ENCODE peak calls at places on chromosomes 13 and 19, in ten cellular contexts. A is brain microvascular endothelial cell; Q is omental fat pad; E is CD4-positive, alpha-beta T cell; W is neural progenitor cell; F is colonic mucosa; B is uterus; V is SK-N-SH; C is cardiac muscle cell; J is tibial nerve. L is an unnamed sample.

GRCh38 chr19:8552810-8553209 is 24.4 kb downstream of the MYO1F start:
- DNase-seq in B (no peak), W (peak; percentile 57), J (no peak), F (no peak), E (no peak), V (peak; percentile 79), C (no peak), A (peak; percentile 27), Q (no peak), L (no peak)

GRCh38 chr13:79295906-79296564 is 110.0 kb downstream of the RBM26 start:
- DNase-seq in W (no peak), B (no peak), C (no peak), V (no peak), F (no peak), Q (no peak), J (no peak), A (peak; percentile 3), E (no peak), L (no peak)

GRCh38 chr13:42808572-42808971 is 27.2 kb downstream of the FAM216B start:
- DNase-seq in W (no peak), E (no peak), A (no peak), C (no peak), Q (no peak), J (no peak), F (no peak), B (no peak), V (no peak), L (no peak)

GRCh38 chr13:109315481-109315880 is 470.9 kb downstream of the IRS2 start:
- DNase-seq in A (no peak), V (no peak), F (no peak), B (no peak), Q (no peak), C (no peak), J (no peak), W (no peak), E (no peak), L (no peak)

GRCh38 chr13:80133631-80134083 is 207.3 kb downstream of the SPRY2 start:
- DNase-seq in E (no peak), Q (no peak), W (no peak), J (no peak), F (peak; percentile 44), V (no peak), C (no peak), B (no peak), A (no peak), L (no peak)

GRCh38 chr13:92103673-92104296 is 705.4 kb downstream of the GPC5 start:
- DNase-seq in A (peak; percentile 40), V (no peak), Q (no peak), E (no peak), C (peak; percentile 8), J (no peak), B (no peak), W (no peak), F (no peak), L (no peak)

GRCh38 chr13:22110368-22110767 is 439.5 kb downstream of the FGF9 start:
- DNase-seq in J (no peak), B (no peak), Q (no peak), W (no peak), A (no peak), V (no peak), F (no peak), E (no peak), C (no peak), L (no peak)

GRCh38 chr19:41927810-41928192 is 448 bp downstream of the ERFL start:
- DNase-seq in W (peak; percentile 64), Q (no peak), C (no peak), A (no peak), E (no peak), F (no peak), V (peak; percentile 79), B (no peak), J (no peak), L (no peak)

GRCh38 chr13:29260684-29261083 is 334.8 kb downstream of the SLC7A1 start:
- DNase-seq in Q (no peak), B (no peak), E (no peak), J (no peak), W (no peak), A (no peak), V (no peak), C (peak; percentile 21), F (no peak), L (no peak)

GRCh38 chr19:12365094-12365371 is 450 bp downstream of the ZNF442 start:
- DNase-seq in A (peak; percentile 12), C (no peak), F (no peak), E (no peak), V (peak; percentile 76), B (peak; percentile 16), Q (no peak), W (no peak), J (no peak), L (no peak)
- TF ChIP-seq CTCF in A (no peak), C (no peak), F (no peak), E (no peak), V (no peak), B (no peak), Q (no peak), W (no peak), J (no peak), L (no peak)

GRCh38 chr19:15223649-15224371 is 8.4 kb downstream of the EPHX3 start:
- DNase-seq in Q (no peak), W (peak; percentile 56), V (no peak), J (no peak), B (no peak), E (no peak), F (no peak), C (no peak), A (no peak), L (no peak)
- TF ChIP-seq CTCF in Q (no peak), W (no peak), V (no peak), J (no peak), B (no peak), E (no peak), F (no peak), C (no peak), A (no peak), L (no peak)

GRCh38 chr19:45528149-45528743 is 21.0 kb downstream of the VASP start:
- DNase-seq in Q (no peak), F (no peak), V (no peak), J (no peak), E (no peak), C (no peak), A (no peak), B (no peak), W (peak; percentile 73), L (no peak)

GRCh38 chr19:45524575-45525129 is 17.4 kb downstream of the VASP start:
- DNase-seq in W (no peak), Q (no peak), C (no peak), V (no peak), A (no peak), J (no peak), B (no peak), F (no peak), E (no peak), L (no peak)

GRCh38 chr19:45527731-45528130 is 20.5 kb downstream of the VASP start:
- DNase-seq in B (no peak), W (peak; percentile 39), C (no peak), A (no peak), Q (no peak), J (no peak), V (no peak), F (no peak), E (no peak), L (no peak)

GRCh38 chr19:45526971-45527370 is 19.7 kb downstream of the VASP start:
- DNase-seq in C (no peak), W (no peak), A (no peak), B (no peak), J (no peak), V (no peak), Q (no peak), F (no peak), E (no peak), L (no peak)

GRCh38 chr19:45526143-45526542 is 18.9 kb downstream of the VASP start:
- DNase-seq in Q (no peak), V (peak; percentile 91), F (peak; percentile 73), E (no peak), C (peak; percentile 86), B (peak; percentile 65), A (peak; percentile 53), W (peak; percentile 89), J (no peak), L (peak; percentile 73)
- TF ChIP-seq CTCF in Q (no peak), V (no peak), F (no peak), E (no peak), C (no peak), B (no peak), A (no peak), W (no peak), J (no peak), L (no peak)

DNA sequence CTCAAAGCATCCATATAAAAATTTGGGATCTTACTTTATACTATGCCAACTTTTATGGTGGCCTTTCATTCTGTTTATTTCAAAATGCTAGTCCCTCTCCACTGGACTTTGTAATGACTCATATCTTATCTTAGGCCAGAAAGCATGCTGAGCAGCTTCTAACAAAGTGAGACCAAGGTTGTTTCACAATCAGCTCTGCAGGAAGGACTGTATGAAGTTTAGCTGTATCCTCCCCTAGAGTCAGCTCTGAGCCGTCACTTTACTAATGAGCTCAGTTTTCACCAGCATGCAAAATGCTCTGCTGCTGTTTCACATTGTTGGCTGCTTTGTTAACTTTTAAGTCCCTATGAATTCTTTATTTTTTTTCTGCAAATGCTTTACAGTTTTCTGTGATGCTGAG is 1608.8 kb downstream of the OLFM4 start:
- DNase-seq in Q (no peak), B (no peak), E (no peak), F (no peak), C (peak; percentile 82), J (no peak), V (no peak), A (peak; percentile 4), W (peak; percentile 56), L (no peak)
- TF ChIP-seq CTCF in Q (no peak), B (no peak), E (no peak), F (no peak), C (no peak), J (no peak), V (no peak), A (no peak), W (no peak), L (no peak)

GRCh38 chr19:480016-480855 is 16.1 kb upstream of the MADCAM1 start:
- DNase-seq in Q (no peak), W (peak; percentile 84), J (peak; percentile 62), B (peak; percentile 50), C (peak; percentile 84), V (peak; percentile 84), E (no peak), A (peak; percentile 58), F (peak; percentile 78), L (peak; percentile 76)
- TF ChIP-seq CTCF in Q (no peak), W (peak; percentile 63), J (peak; percentile 34), B (peak; percentile 24), C (peak; percentile 60), V (peak; percentile 41), E (no peak), A (peak; percentile 73), F (peak; percentile 49), L (peak; percentile 27)

GRCh38 chr19:6417713-6418561 is 6.7 kb downstream of the KHSRP start:
- DNase-seq in W (peak; percentile 66), Q (no peak), A (no peak), V (peak; percentile 84), F (no peak), J (no peak), B (peak; percentile 63), C (no peak), E (no peak), L (no peak)
- TF ChIP-seq CTCF in W (peak; percentile 56), Q (no peak), A (peak; percentile 69), V (peak; percentile 57), F (no peak), J (peak; percentile 42), B (peak; percentile 42), C (peak; percentile 49), E (no peak), L (no peak)

L was measured in glutamatergic neuron.